ENCODE peak calls at places on chromosomes 16 and 17, in seven cellular contexts. One of them, this sample, is unnamed.

GRCh38 chr16:29312835-29313558 is 93.5 kb downstream of the NPIPB11 start:
- DNase-seq in T-helper 9 cell: no peak
- DNase-seq in AG08396: no peak
- DNase-seq in amygdala: no peak
- DNase-seq in body of pancreas: no peak
- DNase-seq in hippocampal formation: no peak
- DNase-seq in CD8-positive, alpha-beta memory T cell: no peak
- DNase-seq in this sample: no peak

GRCh38 chr17:36188891-36189306 is 7.7 kb downstream of the CCL3L1 start:
- DNase-seq in hippocampal formation: no peak
- DNase-seq in amygdala: no peak
- DNase-seq in body of pancreas: peak; percentile 77
- DNase-seq in CD8-positive, alpha-beta memory T cell: peak; percentile 54
- DNase-seq in T-helper 9 cell: no peak
- DNase-seq in AG08396: no peak
- DNase-seq in this sample: no peak

GRCh38 chr17:68937890-68938514 is 17.2 kb downstream of the ABCA8 start:
- DNase-seq in amygdala: no peak
- DNase-seq in T-helper 9 cell: no peak
- DNase-seq in AG08396: no peak
- DNase-seq in CD8-positive, alpha-beta memory T cell: no peak
- DNase-seq in body of pancreas: no peak
- DNase-seq in hippocampal formation: no peak
- DNase-seq in this sample: no peak

GRCh38 chr16:58661199-58661830 is 23.3 kb downstream of the SLC38A7 start:
- DNase-seq in hippocampal formation: peak; percentile 84
- DNase-seq in T-helper 9 cell: no peak
- DNase-seq in amygdala: peak; percentile 19
- DNase-seq in AG08396: peak; percentile 89
- DNase-seq in body of pancreas: peak; percentile 80
- DNase-seq in CD8-positive, alpha-beta memory T cell: no peak
- DNase-seq in this sample: peak; percentile 84

GRCh38 chr17:66716236-66717026 is 118.5 kb upstream of the CACNG5 start:
- DNase-seq in AG08396: no peak
- DNase-seq in amygdala: no peak
- DNase-seq in T-helper 9 cell: no peak
- DNase-seq in body of pancreas: no peak
- DNase-seq in CD8-positive, alpha-beta memory T cell: no peak
- DNase-seq in hippocampal formation: no peak
- DNase-seq in this sample: peak; percentile 17

GRCh38 chr16:52320930-52321439 is 226.0 kb downstream of the TOX3 start:
- DNase-seq in T-helper 9 cell: no peak
- DNase-seq in AG08396: no peak
- DNase-seq in body of pancreas: peak; percentile 54
- DNase-seq in amygdala: no peak
- DNase-seq in hippocampal formation: no peak
- DNase-seq in CD8-positive, alpha-beta memory T cell: no peak
- DNase-seq in this sample: no peak

GRCh38 chr16:15607700-15608396 is 35.1 kb downstream of the MARF1 start:
- DNase-seq in amygdala: no peak
- DNase-seq in body of pancreas: peak; percentile 57
- DNase-seq in T-helper 9 cell: no peak
- DNase-seq in AG08396: peak; percentile 57
- DNase-seq in hippocampal formation: no peak
- DNase-seq in CD8-positive, alpha-beta memory T cell: no peak
- DNase-seq in this sample: no peak

GRCh38 chr17:37062036-37062435 is 113.3 kb downstream of the AATF start:
- DNase-seq in body of pancreas: no peak
- DNase-seq in amygdala: no peak
- DNase-seq in hippocampal formation: no peak
- DNase-seq in CD8-positive, alpha-beta memory T cell: no peak
- DNase-seq in T-helper 9 cell: no peak
- DNase-seq in AG08396: no peak
- DNase-seq in this sample: no peak

GRCh38 chr16:68756250-68757051 is 19.4 kb downstream of the CDH1 start:
- DNase-seq in AG08396: no peak
- DNase-seq in body of pancreas: peak; percentile 90
- DNase-seq in hippocampal formation: no peak
- DNase-seq in CD8-positive, alpha-beta memory T cell: no peak
- DNase-seq in amygdala: no peak
- DNase-seq in T-helper 9 cell: no peak
- DNase-seq in this sample: no peak

GRCh38 chr16:4264546-4264945 is 8.3 kb downstream of the TFAP4 start:
- DNase-seq in amygdala: no peak
- DNase-seq in hippocampal formation: no peak
- DNase-seq in body of pancreas: no peak
- DNase-seq in T-helper 9 cell: no peak
- DNase-seq in AG08396: peak; percentile 43
- DNase-seq in CD8-positive, alpha-beta memory T cell: no peak
- DNase-seq in this sample: no peak

GRCh38 chr17:50893183-50893993 is 27.2 kb upstream of the TOB1 start:
- DNase-seq in hippocampal formation: peak; percentile 86
- DNase-seq in body of pancreas: peak; percentile 80
- DNase-seq in amygdala: peak; percentile 56
- DNase-seq in AG08396: no peak
- DNase-seq in CD8-positive, alpha-beta memory T cell: no peak
- DNase-seq in T-helper 9 cell: no peak
- DNase-seq in this sample: peak; percentile 75

GRCh38 chr17:76683011-76683755 is 27.6 kb downstream of the MXRA7 start:
- DNase-seq in amygdala: no peak
- DNase-seq in AG08396: no peak
- DNase-seq in body of pancreas: no peak
- DNase-seq in T-helper 9 cell: no peak
- DNase-seq in CD8-positive, alpha-beta memory T cell: no peak
- DNase-seq in hippocampal formation: no peak
- DNase-seq in this sample: no peak

GRCh38 chr16:88292007-88292940 is 90.5 kb upstream of the ZNF469 start:
- DNase-seq in amygdala: no peak
- DNase-seq in T-helper 9 cell: no peak
- DNase-seq in body of pancreas: no peak
- DNase-seq in CD8-positive, alpha-beta memory T cell: no peak
- DNase-seq in AG08396: no peak
- DNase-seq in hippocampal formation: no peak
- DNase-seq in this sample: no peak

GRCh38 chr16:63998-64913 is 8.2 kb downstream of the RHBDF1 start:
- DNase-seq in AG08396: no peak
- DNase-seq in T-helper 9 cell: no peak
- DNase-seq in hippocampal formation: no peak
- DNase-seq in amygdala: no peak
- DNase-seq in CD8-positive, alpha-beta memory T cell: no peak
- DNase-seq in body of pancreas: no peak
- DNase-seq in this sample: no peak

GRCh38 chr17:18921912-18922451 is 30.0 kb upstream of the SLC5A10 start:
- DNase-seq in AG08396: no peak
- DNase-seq in body of pancreas: no peak
- DNase-seq in amygdala: no peak
- DNase-seq in T-helper 9 cell: no peak
- DNase-seq in CD8-positive, alpha-beta memory T cell: no peak
- DNase-seq in hippocampal formation: no peak
- DNase-seq in this sample: no peak

GRCh38 chr17:41800601-41801373 is 11.0 kb downstream of the P3H4 start:
- DNase-seq in T-helper 9 cell: no peak
- DNase-seq in body of pancreas: no peak
- DNase-seq in CD8-positive, alpha-beta memory T cell: no peak
- DNase-seq in amygdala: no peak
- DNase-seq in hippocampal formation: no peak
- DNase-seq in AG08396: no peak
- DNase-seq in this sample: no peak

GRCh38 chr17:48732688-48733629 is 4.4 kb upstream of the HOXB13 start:
- DNase-seq in T-helper 9 cell: no peak
- DNase-seq in hippocampal formation: no peak
- DNase-seq in CD8-positive, alpha-beta memory T cell: no peak
- DNase-seq in AG08396: no peak
- DNase-seq in amygdala: no peak
- DNase-seq in body of pancreas: no peak
- DNase-seq in this sample: no peak

GRCh38 chr17:80889231-80889896 is 102.3 kb upstream of the CHMP6 start:
- DNase-seq in T-helper 9 cell: no peak
- DNase-seq in amygdala: no peak
- DNase-seq in body of pancreas: no peak
- DNase-seq in AG08396: no peak
- DNase-seq in hippocampal formation: no peak
- DNase-seq in CD8-positive, alpha-beta memory T cell: no peak
- DNase-seq in this sample: no peak

GRCh38 chr17:67376892-67377726 is at the start of gene PITPNC1:
- DNase-seq in hippocampal formation: peak; percentile 86
- DNase-seq in CD8-positive, alpha-beta memory T cell: peak; percentile 81
- DNase-seq in T-helper 9 cell: peak; percentile 83
- DNase-seq in body of pancreas: peak; percentile 92
- DNase-seq in AG08396: peak; percentile 93
- DNase-seq in amygdala: peak; percentile 74
- DNase-seq in this sample: peak; percentile 89